ENCODE peak calls at places on chromosomes 3 and 15, in eight cellular contexts. Z is suprapubic skin; F is CD8-positive, alpha-beta T cell; H is cardiac muscle cell; P is testis; C is ovary; B is MM.1S; W is tibial nerve. K is an unnamed sample.

GRCh38 chr3:195068481-195069080 is 202.4 kb downstream of the XXYLT1 start:
- DNase-seq in Z (no peak), F (no peak), H (no peak), P (no peak), C (no peak), B (no peak), W (peak; percentile 3), K (no peak)

GRCh38 chr15:63046927-63047760 is 4.6 kb downstream of the TPM1 start:
- DNase-seq in Z (no peak), F (no peak), H (no peak), P (no peak), C (no peak), B (no peak), W (no peak), K (no peak)

GRCh38 chr3:177973241-177973840 is 562.9 kb upstream of the KCNMB2 start:
- DNase-seq in Z (no peak), F (no peak), H (no peak), P (no peak), C (no peak), B (no peak), W (no peak), K (no peak)

GRCh38 chr3:142915636-142916035 is 26.8 kb upstream of the PCOLCE2 start:
- DNase-seq in Z (no peak), F (no peak), H (no peak), P (no peak), C (no peak), B (no peak), W (no peak), K (no peak)

GRCh38 chr3:45100998-45101407 is 45.2 kb downstream of the CDCP1 start:
- DNase-seq in Z (no peak), F (no peak), H (peak; percentile 79), P (no peak), C (no peak), B (peak; percentile 37), W (no peak), K (no peak)

GRCh38 chr3:129622933-129623332 is 16.5 kb upstream of the PLXND1 start:
- DNase-seq in Z (peak; percentile 77), F (no peak), H (no peak), P (no peak), C (no peak), B (no peak), W (no peak), K (peak; percentile 51)

GRCh38 chr3:99542771-99543518 is 95.4 kb upstream of the COL8A1 start:
- DNase-seq in Z (no peak), F (no peak), H (no peak), P (no peak), C (no peak), B (peak; percentile 78), W (no peak), K (no peak)

GRCh38 chr15:32928876-32929275 is 211.1 kb downstream of the GREM1 start:
- DNase-seq in Z (no peak), F (no peak), H (no peak), P (no peak), C (no peak), B (no peak), W (no peak), K (no peak)

GRCh38 chr15:65805019-65805738 is 13.1 kb upstream of the DENND4A start:
- DNase-seq in Z (no peak), F (no peak), H (peak; percentile 35), P (no peak), C (no peak), B (no peak), W (no peak), K (no peak)

GRCh38 chr15:99423186-99424130 is 142.3 kb upstream of the MEF2A start:
- DNase-seq in Z (peak; percentile 65), F (no peak), H (no peak), P (no peak), C (no peak), B (no peak), W (no peak), K (no peak)

GRCh38 chr15:51129513-51130197 is 34.9 kb upstream of the TNFAIP8L3 start:
- DNase-seq in Z (no peak), F (no peak), H (no peak), P (no peak), C (no peak), B (no peak), W (no peak), K (no peak)

GRCh38 chr15:77985931-77986480 is 91.5 kb downstream of the TBC1D2B start:
- DNase-seq in Z (peak; percentile 72), F (no peak), H (no peak), P (no peak), C (no peak), B (no peak), W (no peak), K (no peak)

GRCh38 chr3:129490273-129490675 is 38.2 kb upstream of the RHO start:
- DNase-seq in Z (peak; percentile 83), F (peak; percentile 55), H (peak; percentile 93), P (peak; percentile 92), C (peak; percentile 83), B (peak; percentile 59), W (peak; percentile 74), K (peak; percentile 81)

GRCh38 chr3:188106006-188106405 is 48.0 kb upstream of the LPP start:
- DNase-seq in Z (no peak), F (no peak), H (no peak), P (no peak), C (no peak), B (no peak), W (no peak), K (no peak)

GRCh38 chr15:94582368-94582767 is 351.0 kb downstream of the MCTP2 start:
- DNase-seq in Z (no peak), F (no peak), H (peak; percentile 52), P (peak; percentile 46), C (no peak), B (peak; percentile 20), W (no peak), K (no peak)

GRCh38 chr15:27608248-27608647 is 490.9 kb downstream of the OCA2 start:
- DNase-seq in Z (no peak), F (no peak), H (no peak), P (no peak), C (no peak), B (no peak), W (no peak), K (no peak)

GRCh38 chr3:38960953-38961622 is 90.7 kb downstream of the SCN11A start:
- DNase-seq in Z (no peak), F (no peak), H (peak; percentile 54), P (peak; percentile 51), C (peak; percentile 21), B (peak; percentile 23), W (no peak), K (no peak)

GRCh38 chr3:14946749-14947104 is 656 bp upstream of the NR2C2 start:
- DNase-seq in Z (no peak), F (no peak), H (no peak), P (no peak), C (no peak), B (peak; percentile 6), W (no peak), K (no peak)

GRCh38 chr3:19202303-19202702 is 54.0 kb downstream of the KCNH8 start:
- DNase-seq in Z (no peak), F (no peak), H (no peak), P (no peak), C (no peak), B (no peak), W (no peak), K (no peak)

GRCh38 chr3:74532446-74532845 is 82.0 kb downstream of the CNTN3 start:
- DNase-seq in Z (no peak), F (no peak), H (peak; percentile 81), P (no peak), C (no peak), B (no peak), W (no peak), K (no peak)

GRCh38 chr15:77596821-77597803 is 35.6 kb downstream of the LINGO1 start:
- DNase-seq in Z (no peak), F (no peak), H (peak; percentile 30), P (no peak), C (no peak), B (no peak), W (no peak), K (no peak)

DNA sequence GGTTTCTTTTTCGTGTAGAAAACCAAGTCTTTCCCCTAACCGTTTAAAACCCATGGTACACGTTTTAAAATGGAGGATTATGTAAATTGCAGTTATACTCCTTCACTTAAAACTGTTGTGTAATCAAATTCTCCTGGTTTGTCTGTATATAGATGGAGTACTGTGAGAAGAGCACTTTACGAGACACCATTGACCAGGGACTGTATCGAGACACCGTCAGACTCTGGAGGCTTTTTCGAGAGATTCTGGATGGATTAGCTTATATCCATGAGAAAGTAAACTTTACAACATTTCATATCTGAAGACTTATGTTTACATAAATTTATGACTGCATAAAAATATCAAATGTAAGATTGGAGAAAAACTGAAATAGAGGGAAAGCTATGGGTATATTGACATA is 51.1 kb downstream of the SRP14 start:
- DNase-seq in Z (no peak), F (no peak), H (no peak), P (no peak), C (no peak), B (no peak), W (no peak), K (no peak)
- H3K36me3 ChIP-seq in Z (peaks cover 61% of the 10 kb centered on the region), F (no peaks in the 10 kb centered on the region), H (peaks cover 45% of the 10 kb centered on the region), P (no peaks in the 10 kb centered on the region), C (no peaks in the 10 kb centered on the region), B (no peaks in the 10 kb centered on the region), W (peaks cover 85% of the 10 kb centered on the region), K (peaks cover 82% of the 10 kb centered on the region)

GRCh38 chr15:58241872-58242271 is 103.7 kb downstream of the AQP9 start:
- DNase-seq in Z (no peak), F (no peak), H (no peak), P (no peak), C (no peak), B (no peak), W (no peak), K (no peak)
- TF ChIP-seq CTCF in Z (no peak), F (no peak), H (no peak), P (no peak), C (no peak), B (no peak), W (no peak), K (peak; percentile 16)

GRCh38 chr3:67082533-67083024 is 84.5 kb downstream of the KBTBD8 start:
- DNase-seq in Z (no peak), F (no peak), H (no peak), P (no peak), C (no peak), B (no peak), W (no peak), K (no peak)
- H3K36me3 ChIP-seq in Z (no peaks in the 10 kb centered on the region), F (no peaks in the 10 kb centered on the region), H (no peaks in the 10 kb centered on the region), P (no peaks in the 10 kb centered on the region), C (no peaks in the 10 kb centered on the region), B (no peaks in the 10 kb centered on the region), W (no peaks in the 10 kb centered on the region), K (no peaks in the 10 kb centered on the region)

GRCh38 chr15:75693501-75694240 is 19.0 kb downstream of the CSPG4 start:
- DNase-seq in Z (no peak), F (no peak), H (peak; percentile 72), P (no peak), C (no peak), B (no peak), W (no peak), K (no peak)

GRCh38 chr15:75696303-75696657 is 16.4 kb downstream of the CSPG4 start:
- DNase-seq in Z (no peak), F (no peak), H (no peak), P (no peak), C (no peak), B (no peak), W (peak; percentile 67), K (no peak)

GRCh38 chr15:75695634-75696302 is 16.9 kb downstream of the CSPG4 start:
- DNase-seq in Z (no peak), F (no peak), H (no peak), P (no peak), C (no peak), B (no peak), W (no peak), K (no peak)

GRCh38 chr15:75695206-75695605 is 17.4 kb downstream of the CSPG4 start:
- DNase-seq in Z (no peak), F (no peak), H (no peak), P (no peak), C (no peak), B (no peak), W (no peak), K (no peak)

GRCh38 chr15:75694241-75695182 is 18.1 kb downstream of the CSPG4 start:
- DNase-seq in Z (no peak), F (no peak), H (peak; percentile 98), P (peak; percentile 79), C (peak; percentile 86), B (no peak), W (peak; percentile 64), K (peak; percentile 91)
- TF ChIP-seq CTCF in Z (no peak), F (no peak), H (peak; percentile 39), P (peak; percentile 41), C (peak; percentile 20), B (peak; percentile 9), W (peak; percentile 45), K (peak; percentile 41)